ENCODE peak calls at places on chromosomes 2 and 18, in eight cellular contexts. F is Peyer's patch, J is IMR-90, Y is stomach, R is adrenal gland, Z is A549, G is sigmoid colon, U is endothelial cell of umbilical vein. K is an unnamed sample. For H3K4me1, the result is how much of the 10 kb centered on the place peaks cover.

GRCh38 chr18:48896875-48897511 is 53.8 kb downstream of the SMAD7 start:
- DNase-seq in G (peak), J (peak), Z (no peak), F (peak), Y (peak), R (peak), U (peak), K (peak)

GRCh38 chr2:85888745-85889647 is at the start of gene ST3GAL5:
- DNase-seq in J (peak), U (peak), F (peak), Z (peak), G (peak), R (peak), Y (peak), K (peak)

GRCh38 chr2:217886720-217887309 is 116.0 kb downstream of the TNS1 start:
- DNase-seq in Y (peak), F (peak), R (peak), G (peak), J (peak), U (peak), Z (peak), K (peak)

GRCh38 chr2:222241054-222241453 is 57.7 kb downstream of the PAX3 start:
- DNase-seq in J (no peak), G (no peak), Y (no peak), F (no peak), R (no peak), U (no peak), Z (no peak), K (no peak)

GRCh38 chr2:23687713-23688112 is 239.2 kb downstream of the ATAD2B start:
- DNase-seq in F (no peak), J (no peak), Z (no peak), Y (no peak), G (no peak), U (no peak), R (no peak), K (no peak)

GRCh38 chr2:59713577-59713976 is 839.9 kb downstream of the BCL11A start:
- DNase-seq in R (no peak), F (no peak), G (no peak), U (no peak), J (no peak), Z (no peak), Y (no peak), K (no peak)

GRCh38 chr2:219980666-219981065 is 353.2 kb downstream of the SLC4A3 start:
- DNase-seq in Z (no peak), G (no peak), F (no peak), J (no peak), U (no peak), R (no peak), Y (no peak), K (no peak)

GRCh38 chr18:50429207-50429948 is 54.5 kb downstream of the SKA1 start:
- DNase-seq in Y (no peak), F (no peak), Z (no peak), J (peak), U (peak), R (no peak), G (no peak), K (no peak)

DNA sequence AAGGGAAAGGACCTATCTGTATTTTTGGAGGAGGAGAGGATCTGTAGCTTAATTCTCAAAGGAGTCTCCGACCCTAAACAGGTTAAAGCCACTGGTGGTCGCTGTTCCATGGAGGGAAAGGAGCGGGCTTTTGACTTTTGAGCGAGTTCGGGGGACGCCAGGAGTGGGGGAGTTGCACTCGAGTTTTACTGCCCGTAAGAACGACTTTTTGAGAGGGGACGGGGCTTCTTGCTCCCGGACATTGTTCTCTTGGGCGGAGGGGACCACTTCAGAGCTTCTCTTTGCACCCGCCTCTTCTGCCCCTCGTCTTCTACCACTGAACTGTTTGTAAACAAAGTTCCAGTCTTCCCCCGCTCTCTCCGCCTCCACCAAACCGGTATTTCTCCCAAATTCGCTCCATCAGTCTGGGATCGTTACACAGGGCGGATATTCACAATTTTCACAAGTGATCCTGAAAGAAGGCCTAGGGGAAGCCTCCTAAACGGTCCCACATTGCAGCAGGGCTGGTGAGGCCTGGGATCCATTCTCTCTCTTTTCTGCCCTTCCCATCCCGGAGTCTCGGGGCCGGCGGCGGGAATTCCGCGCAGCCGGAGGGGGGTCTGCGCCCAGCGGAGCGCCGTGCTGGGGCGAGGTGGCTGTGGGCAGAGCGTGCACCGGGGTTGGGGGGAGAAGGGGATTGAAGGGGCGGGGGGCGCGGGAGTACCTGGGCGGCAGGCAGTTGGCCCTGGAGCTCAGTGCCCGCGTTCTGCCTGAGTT is 6.6 kb downstream of the DLX2 start:
- DNase-seq in U (no peak), J (no peak), R (no peak), F (no peak), Y (no peak), Z (no peak), G (no peak), K (no peak)
- H3K4me1 ChIP-seq in U (under half), J (under half), R (under half), F (half or more), Y (half or more), Z (under half), G (half or more), K (half or more)

GRCh38 chr2:54671875-54672586 is 51.4 kb upstream of the EML6 start:
- DNase-seq in G (no peak), U (no peak), Y (no peak), J (peak), Z (no peak), R (no peak), F (no peak), K (no peak)

GRCh38 chr2:54675281-54675680 is 48.2 kb upstream of the EML6 start:
- DNase-seq in J (no peak), R (no peak), U (no peak), F (no peak), G (no peak), Z (no peak), Y (no peak), K (no peak)

GRCh38 chr2:54675738-54676137 is 47.7 kb upstream of the EML6 start:
- DNase-seq in F (no peak), G (no peak), U (peak), R (peak), Y (peak), Z (no peak), J (no peak), K (no peak)

GRCh38 chr2:54672587-54673456 is 50.6 kb upstream of the EML6 start:
- DNase-seq in J (no peak), Y (no peak), Z (no peak), R (no peak), U (peak), F (peak), G (no peak), K (no peak)

GRCh38 chr2:54673501-54673998 is 49.9 kb upstream of the EML6 start:
- DNase-seq in Y (peak), R (peak), F (peak), J (no peak), Z (no peak), U (peak), G (peak), K (peak)
- TF ChIP-seq POLR2A in Y (no peak), R (peak), F (no peak), J (no peak), Z (no peak), U (no peak), G (no peak), K (peak)

GRCh38 chr2:174339971-174340399 is 5.2 kb downstream of the SP9 start:
- DNase-seq in F (no peak), U (no peak), Y (no peak), Z (no peak), J (no peak), G (no peak), R (no peak), K (no peak)

GRCh38 chr2:174339571-174339966 is 4.8 kb downstream of the SP9 start:
- DNase-seq in R (no peak), Y (no peak), J (no peak), Z (no peak), U (no peak), G (no peak), F (no peak), K (no peak)

GRCh38 chr2:174338155-174338495 is 3.4 kb downstream of the SP9 start:
- DNase-seq in J (no peak), G (no peak), Y (no peak), U (peak), Z (no peak), R (no peak), F (no peak), K (no peak)

GRCh38 chr2:174337337-174338154 is 2.8 kb downstream of the SP9 start:
- DNase-seq in Y (no peak), J (no peak), U (peak), Z (no peak), G (no peak), R (no peak), F (no peak), K (no peak)

GRCh38 chr2:174338626-174339570 is 4.1 kb downstream of the SP9 start:
- DNase-seq in F (no peak), J (no peak), U (peak), Y (no peak), Z (no peak), R (no peak), G (no peak), K (no peak)
- H3K4me1 ChIP-seq in F (half or more), J (under half), U (under half), Y (half or more), Z (under half), R (under half), G (half or more), K (under half)

GRCh38 chr2:65436169-65436824 is 3.9 kb upstream of the SPRED2 start:
- DNase-seq in G (peak), Y (peak), U (peak), J (peak), R (peak), F (peak), Z (peak), K (peak)

GRCh38 chr2:65435625-65436168 is 3.3 kb upstream of the SPRED2 start:
- DNase-seq in G (peak), J (peak), Y (peak), R (peak), Z (peak), U (peak), F (peak), K (peak)

GRCh38 chr2:65437392-65438135 is 5.2 kb upstream of the SPRED2 start:
- DNase-seq in F (no peak), Y (no peak), Z (no peak), R (no peak), U (no peak), J (no peak), G (no peak), K (no peak)

GRCh38 chr2:65438137-65438899 is 5.9 kb upstream of the SPRED2 start:
- DNase-seq in R (no peak), J (no peak), F (no peak), Z (no peak), Y (no peak), U (no peak), G (no peak), K (no peak)

DNA sequence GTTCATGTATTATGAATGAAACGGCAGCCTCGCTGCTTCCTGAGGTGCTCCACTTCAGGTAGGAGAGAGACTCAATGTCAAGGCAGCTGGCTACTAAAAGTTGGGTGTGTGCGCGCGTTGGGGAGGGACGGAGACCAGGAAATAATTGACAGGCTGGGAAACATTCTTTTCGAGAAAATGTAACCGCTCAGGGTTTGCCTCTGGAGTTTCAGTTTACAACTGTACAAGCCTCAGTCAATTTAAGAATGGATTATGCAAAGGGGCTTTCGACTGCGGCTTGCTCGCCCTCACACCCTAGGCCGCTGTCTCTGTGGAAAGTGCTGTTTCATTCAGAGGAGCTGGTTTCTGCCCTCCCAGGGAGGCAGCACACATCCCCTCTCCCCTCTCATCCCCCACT is 4.4 kb upstream of the SPRED2 start:
- DNase-seq in G (no peak), F (no peak), R (no peak), U (no peak), Y (no peak), Z (no peak), J (no peak), K (no peak)
- TF ChIP-seq POLR2A in G (no peak), F (no peak), R (no peak), U (no peak), Y (no peak), Z (no peak), J (no peak), K (no peak)

GRCh38 chr2:161004379-161004778 is 155.8 kb upstream of the TANK start:
- DNase-seq in R (no peak), Y (no peak), G (no peak), F (no peak), Z (peak), J (peak), U (peak), K (no peak)

GRCh38 chr2:161008311-161008710 is 151.9 kb upstream of the TANK start:
- DNase-seq in Z (no peak), G (no peak), R (no peak), F (no peak), U (no peak), J (no peak), Y (no peak), K (no peak)

GRCh38 chr2:161010503-161010902 is 149.7 kb upstream of the TANK start:
- DNase-seq in Z (no peak), F (no peak), J (no peak), U (no peak), G (no peak), R (no peak), Y (no peak), K (no peak)

DNA sequence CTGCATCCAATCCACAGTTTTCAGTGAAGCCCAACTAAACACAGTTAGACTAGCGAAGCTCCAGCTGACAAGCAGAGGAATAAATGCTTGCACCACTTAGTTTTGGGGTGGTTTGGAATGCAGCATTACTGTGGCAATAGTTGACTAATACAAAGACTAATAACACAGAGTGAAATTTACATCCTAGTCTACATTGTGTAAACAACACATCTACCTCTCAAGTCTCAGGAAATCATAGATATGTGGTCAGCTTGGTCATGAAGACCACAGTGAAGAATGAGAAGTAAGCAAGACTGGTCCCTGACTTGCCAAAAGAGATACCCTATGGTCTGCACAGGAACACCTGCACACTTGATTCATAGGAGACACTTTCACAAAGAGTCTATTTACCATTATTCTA is 155.1 kb upstream of the TANK start:
- DNase-seq in G (no peak), F (no peak), Z (no peak), R (no peak), U (no peak), J (no peak), Y (no peak), K (no peak)
- H3K4me1 ChIP-seq in G (under half), F (under half), Z (under half), R (under half), U (under half), J (under half), Y (under half), K (under half)

GRCh38 chr2:38075436-38076249 is at the start of gene CYP1B1:
- DNase-seq in R (no peak), Z (peak), J (no peak), Y (no peak), G (peak), U (no peak), F (no peak), K (no peak)
- TF ChIP-seq POLR2A in R (peak), Z (peak), J (no peak), Y (no peak), G (no peak), U (no peak), F (no peak), K (peak)

GRCh38 chr2:27159271-27159670 is 10.5 kb downstream of the TCF23 start:
- DNase-seq in Y (no peak), R (no peak), U (no peak), G (no peak), Z (no peak), F (no peak), J (no peak), K (no peak)
- H3K4me1 ChIP-seq in Y (under half), R (under half), U (under half), G (under half), Z (under half), F (under half), J (under half), K (under half)